ENCODE peak calls at places on chromosomes 6 and 20, in five cellular contexts. One of them, this sample, is unnamed.

GRCh38 chr6:156880913-156881312 is 103.7 kb downstream of the ARID1B start:
- DNase-seq in smooth muscle cell of the brain vasculature: no peak
- DNase-seq in EL: no peak
- DNase-seq in NCI-H1694 treated with DMSO at 0.1 percent for 48 hours: no peak
- DNase-seq in AG09309: no peak
- DNase-seq in this sample: no peak

GRCh38 chr6:111844921-111845320 is 28.3 kb downstream of the FYN start:
- DNase-seq in smooth muscle cell of the brain vasculature: no peak
- DNase-seq in EL: peak
- DNase-seq in NCI-H1694 treated with DMSO at 0.1 percent for 48 hours: no peak
- DNase-seq in AG09309: no peak
- DNase-seq in this sample: peak

GRCh38 chr6:108581237-108581931 is 20.7 kb downstream of the FOXO3 start:
- DNase-seq in smooth muscle cell of the brain vasculature: no peak
- DNase-seq in EL: peak
- DNase-seq in NCI-H1694 treated with DMSO at 0.1 percent for 48 hours: no peak
- DNase-seq in AG09309: no peak
- DNase-seq in this sample: peak

GRCh38 chr20:63740070-63740500 is 509 bp downstream of the SLC2A4RG start:
- DNase-seq in smooth muscle cell of the brain vasculature: no peak
- DNase-seq in EL: peak
- DNase-seq in NCI-H1694 treated with DMSO at 0.1 percent for 48 hours: no peak
- DNase-seq in AG09309: no peak
- DNase-seq in this sample: peak

GRCh38 chr20:31860431-31861345 is 9.6 kb downstream of the DUSP15 start:
- DNase-seq in smooth muscle cell of the brain vasculature: no peak
- DNase-seq in EL: peak
- DNase-seq in NCI-H1694 treated with DMSO at 0.1 percent for 48 hours: no peak
- DNase-seq in AG09309: no peak
- DNase-seq in this sample: peak

GRCh38 chr6:93721386-93722048 is 302.2 kb upstream of the EPHA7 start:
- DNase-seq in smooth muscle cell of the brain vasculature: peak
- DNase-seq in EL: no peak
- DNase-seq in NCI-H1694 treated with DMSO at 0.1 percent for 48 hours: peak
- DNase-seq in AG09309: no peak
- DNase-seq in this sample: peak

GRCh38 chr20:63966944-63967322 is 2.8 kb downstream of the ZNF512B start:
- DNase-seq in smooth muscle cell of the brain vasculature: no peak
- DNase-seq in EL: no peak
- DNase-seq in NCI-H1694 treated with DMSO at 0.1 percent for 48 hours: no peak
- DNase-seq in AG09309: no peak
- DNase-seq in this sample: no peak

GRCh38 chr20:44460795-44461141 is 14.9 kb upstream of the TTPAL start:
- DNase-seq in smooth muscle cell of the brain vasculature: no peak
- DNase-seq in EL: peak
- DNase-seq in NCI-H1694 treated with DMSO at 0.1 percent for 48 hours: peak
- DNase-seq in AG09309: no peak
- DNase-seq in this sample: peak

This sample was measured in RPMI7951.